ENCODE peak calls at places on chromosomes 12 and 14, in six cellular contexts. One of them, this sample, is unnamed.

GRCh38 chr14:30227871-30228270 is 300.2 kb upstream of the PRKD1 start:
- DNase-seq in SK-N-SH: no peak
- DNase-seq in mucosa of descending colon: peak; percentile 5
- DNase-seq in PC-9: peak; percentile 12
- DNase-seq in GM23338: no peak
- DNase-seq in cardiac muscle cell: no peak
- DNase-seq in this sample: no peak

GRCh38 chr12:116537149-116537904 is 21.9 kb upstream of the MAP1LC3B2 start:
- DNase-seq in SK-N-SH: no peak
- DNase-seq in mucosa of descending colon: no peak
- DNase-seq in PC-9: no peak
- DNase-seq in GM23338: peak; percentile 45
- DNase-seq in cardiac muscle cell: no peak
- DNase-seq in this sample: no peak

GRCh38 chr12:114579389-114579788 is 104.6 kb downstream of the TBX3 start:
- DNase-seq in SK-N-SH: no peak
- DNase-seq in mucosa of descending colon: no peak
- DNase-seq in PC-9: no peak
- DNase-seq in GM23338: no peak
- DNase-seq in cardiac muscle cell: no peak
- DNase-seq in this sample: no peak

GRCh38 chr12:10160659-10161386 is 11.1 kb downstream of the OLR1 start:
- DNase-seq in SK-N-SH: no peak
- DNase-seq in mucosa of descending colon: no peak
- DNase-seq in PC-9: no peak
- DNase-seq in GM23338: no peak
- DNase-seq in cardiac muscle cell: no peak
- DNase-seq in this sample: no peak

GRCh38 chr12:112285600-112286401 is 96.4 kb downstream of the HECTD4 start:
- DNase-seq in SK-N-SH: no peak
- DNase-seq in mucosa of descending colon: no peak
- DNase-seq in PC-9: no peak
- DNase-seq in GM23338: no peak
- DNase-seq in cardiac muscle cell: no peak
- DNase-seq in this sample: no peak

GRCh38 chr12:108618079-108618952 is 15.4 kb downstream of the SELPLG start:
- DNase-seq in SK-N-SH: peak; percentile 86
- DNase-seq in mucosa of descending colon: peak; percentile 86
- DNase-seq in PC-9: peak; percentile 77
- DNase-seq in GM23338: peak; percentile 95
- DNase-seq in cardiac muscle cell: peak; percentile 91
- DNase-seq in this sample: peak; percentile 79

GRCh38 chr12:16407332-16407731 is 59.9 kb downstream of the MGST1 start:
- DNase-seq in SK-N-SH: no peak
- DNase-seq in mucosa of descending colon: no peak
- DNase-seq in PC-9: no peak
- DNase-seq in GM23338: no peak
- DNase-seq in cardiac muscle cell: no peak
- DNase-seq in this sample: no peak

GRCh38 chr14:91753501-91754128 is 21.7 kb upstream of the CATSPERB start:
- DNase-seq in SK-N-SH: no peak
- DNase-seq in mucosa of descending colon: no peak
- DNase-seq in PC-9: no peak
- DNase-seq in GM23338: no peak
- DNase-seq in cardiac muscle cell: no peak
- DNase-seq in this sample: no peak

GRCh38 chr12:4143909-4144308 is 129.7 kb upstream of the CCND2 start:
- DNase-seq in SK-N-SH: no peak
- DNase-seq in mucosa of descending colon: no peak
- DNase-seq in PC-9: no peak
- DNase-seq in GM23338: peak; percentile 56
- DNase-seq in cardiac muscle cell: no peak
- DNase-seq in this sample: no peak

GRCh38 chr12:20492251-20492728 is 124.0 kb downstream of the PDE3A start:
- DNase-seq in SK-N-SH: no peak
- DNase-seq in mucosa of descending colon: no peak
- DNase-seq in PC-9: no peak
- DNase-seq in GM23338: peak; percentile 22
- DNase-seq in cardiac muscle cell: no peak
- DNase-seq in this sample: no peak

GRCh38 chr14:69880051-69880487 is 853 bp downstream of the SMOC1 start:
- DNase-seq in SK-N-SH: no peak
- DNase-seq in mucosa of descending colon: no peak
- DNase-seq in PC-9: no peak
- DNase-seq in GM23338: peak; percentile 48
- DNase-seq in cardiac muscle cell: peak; percentile 61
- DNase-seq in this sample: no peak

GRCh38 chr12:66041651-66042363 is 88.7 kb downstream of the LLPH start:
- DNase-seq in SK-N-SH: no peak
- DNase-seq in mucosa of descending colon: no peak
- DNase-seq in PC-9: no peak
- DNase-seq in GM23338: no peak
- DNase-seq in cardiac muscle cell: no peak
- DNase-seq in this sample: no peak

GRCh38 chr14:71414631-71415403 is 507.6 kb downstream of the PCNX1 start:
- DNase-seq in SK-N-SH: peak; percentile 39
- DNase-seq in mucosa of descending colon: no peak
- DNase-seq in PC-9: no peak
- DNase-seq in GM23338: no peak
- DNase-seq in cardiac muscle cell: no peak
- DNase-seq in this sample: no peak

GRCh38 chr12:105920161-105920684 is 218.5 kb downstream of the NUAK1 start:
- DNase-seq in SK-N-SH: peak; percentile 48
- DNase-seq in mucosa of descending colon: no peak
- DNase-seq in PC-9: no peak
- DNase-seq in GM23338: no peak
- DNase-seq in cardiac muscle cell: peak; percentile 18
- DNase-seq in this sample: no peak

GRCh38 chr12:130830246-130830551 is 8.9 kb downstream of the STX2 start:
- DNase-seq in SK-N-SH: no peak
- DNase-seq in mucosa of descending colon: no peak
- DNase-seq in PC-9: no peak
- DNase-seq in GM23338: no peak
- DNase-seq in cardiac muscle cell: no peak
- DNase-seq in this sample: no peak

GRCh38 chr12:4824415-4824814 is 85.3 kb upstream of the KCNA1 start:
- DNase-seq in SK-N-SH: no peak
- DNase-seq in mucosa of descending colon: no peak
- DNase-seq in PC-9: no peak
- DNase-seq in GM23338: no peak
- DNase-seq in cardiac muscle cell: no peak
- DNase-seq in this sample: no peak

GRCh38 chr12:53806689-53807088 is 54.9 kb upstream of the CISTR start:
- DNase-seq in SK-N-SH: no peak
- DNase-seq in mucosa of descending colon: no peak
- DNase-seq in PC-9: no peak
- DNase-seq in GM23338: no peak
- DNase-seq in cardiac muscle cell: no peak
- DNase-seq in this sample: no peak

GRCh38 chr12:15589328-15590032 is 199.7 kb downstream of the EPS8 start:
- DNase-seq in SK-N-SH: no peak
- DNase-seq in mucosa of descending colon: no peak
- DNase-seq in PC-9: no peak
- DNase-seq in GM23338: no peak
- DNase-seq in cardiac muscle cell: no peak
- DNase-seq in this sample: no peak

GRCh38 chr14:55327179-55327578 is 56.0 kb downstream of the FBXO34 start:
- DNase-seq in SK-N-SH: no peak
- DNase-seq in mucosa of descending colon: no peak
- DNase-seq in PC-9: no peak
- DNase-seq in GM23338: no peak
- DNase-seq in cardiac muscle cell: no peak
- DNase-seq in this sample: no peak

GRCh38 chr14:103091041-103091882 is 3.3 kb upstream of the EXOC3L4 start:
- DNase-seq in SK-N-SH: peak; percentile 94
- DNase-seq in mucosa of descending colon: peak; percentile 80
- DNase-seq in PC-9: peak; percentile 85
- DNase-seq in GM23338: peak; percentile 70
- DNase-seq in cardiac muscle cell: peak; percentile 73
- DNase-seq in this sample: peak; percentile 61
- H3K4me3 ChIP-seq in SK-N-SH: peak overlapping the region; percentile 33
- H3K4me3 ChIP-seq in mucosa of descending colon: no peak overlapping the region
- H3K4me3 ChIP-seq in PC-9: peak overlapping the region; percentile 56
- H3K4me3 ChIP-seq in GM23338: peak overlapping the region; percentile 58
- H3K4me3 ChIP-seq in cardiac muscle cell: peak overlapping the region; percentile 21
- H3K4me3 ChIP-seq in this sample: peak overlapping the region; percentile 22

GRCh38 chr12:5873341-5873919 is 71.6 kb downstream of the ANO2 start:
- DNase-seq in SK-N-SH: no peak
- DNase-seq in mucosa of descending colon: no peak
- DNase-seq in PC-9: no peak
- DNase-seq in GM23338: peak; percentile 39
- DNase-seq in cardiac muscle cell: no peak
- DNase-seq in this sample: no peak

GRCh38 chr12:5870183-5870582 is 74.9 kb downstream of the ANO2 start:
- DNase-seq in SK-N-SH: no peak
- DNase-seq in mucosa of descending colon: no peak
- DNase-seq in PC-9: no peak
- DNase-seq in GM23338: no peak
- DNase-seq in cardiac muscle cell: no peak
- DNase-seq in this sample: no peak

GRCh38 chr12:5871741-5872140 is 73.3 kb downstream of the ANO2 start:
- DNase-seq in SK-N-SH: no peak
- DNase-seq in mucosa of descending colon: no peak
- DNase-seq in PC-9: no peak
- DNase-seq in GM23338: no peak
- DNase-seq in cardiac muscle cell: no peak
- DNase-seq in this sample: no peak

GRCh38 chr12:5874514-5874913 is 70.5 kb downstream of the ANO2 start:
- DNase-seq in SK-N-SH: no peak
- DNase-seq in mucosa of descending colon: no peak
- DNase-seq in PC-9: no peak
- DNase-seq in GM23338: no peak
- DNase-seq in cardiac muscle cell: no peak
- DNase-seq in this sample: no peak

DNA sequence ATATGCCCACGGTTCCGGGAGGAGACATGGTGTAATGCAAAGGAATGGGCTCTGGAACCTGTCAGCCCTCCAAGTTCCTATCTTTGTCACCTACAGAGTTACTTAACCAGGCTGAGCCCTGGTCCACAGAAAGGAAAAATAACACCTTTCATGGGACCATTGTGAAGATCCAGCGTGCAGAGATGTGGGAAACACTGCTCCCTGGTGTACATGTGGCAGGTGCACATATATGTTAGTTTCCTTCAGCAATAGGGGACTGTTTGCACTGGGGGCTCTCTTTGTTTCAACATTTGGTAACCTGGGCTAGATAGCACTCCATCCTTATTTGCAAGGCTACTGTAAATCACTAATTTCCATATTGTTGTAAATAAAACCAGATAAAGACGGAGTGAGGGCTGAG is 72.3 kb downstream of the ANO2 start:
- DNase-seq in SK-N-SH: no peak
- DNase-seq in mucosa of descending colon: peak; percentile 2
- DNase-seq in PC-9: no peak
- DNase-seq in GM23338: peak; percentile 21
- DNase-seq in cardiac muscle cell: peak; percentile 36
- DNase-seq in this sample: no peak
- TF ChIP-seq CTCF in SK-N-SH: peak; percentile 32
- TF ChIP-seq CTCF in mucosa of descending colon: no peak
- TF ChIP-seq CTCF in PC-9: no peak
- TF ChIP-seq CTCF in GM23338: peak; percentile 26
- TF ChIP-seq CTCF in cardiac muscle cell: no peak
- TF ChIP-seq CTCF in this sample: no peak

DNA sequence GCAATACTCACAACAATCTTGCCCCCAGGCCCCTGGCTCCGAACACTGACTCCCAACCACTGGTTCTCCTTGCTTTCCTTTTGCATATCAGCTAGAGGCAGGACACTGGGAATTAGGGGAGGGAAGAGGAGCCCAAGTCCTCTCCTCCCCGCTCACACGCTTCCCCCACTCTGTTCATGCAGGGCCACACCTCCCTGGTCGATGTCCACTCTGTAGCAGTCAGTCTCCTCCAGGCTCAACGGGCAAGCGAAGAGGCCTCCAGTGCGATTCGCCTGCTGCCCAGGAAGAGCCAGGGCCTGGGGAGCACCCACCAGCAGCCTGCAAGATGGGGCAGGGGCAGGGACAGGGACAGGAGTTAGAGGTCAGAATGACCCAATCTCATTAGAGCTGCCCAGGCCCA is 4.8 kb downstream of the ITGA7 start:
- DNase-seq in SK-N-SH: no peak
- DNase-seq in mucosa of descending colon: no peak
- DNase-seq in PC-9: no peak
- DNase-seq in GM23338: no peak
- DNase-seq in cardiac muscle cell: no peak
- DNase-seq in this sample: no peak
- H3K4me1 ChIP-seq in SK-N-SH: peaks cover 11% of the 10 kb centered on the region
- H3K4me1 ChIP-seq in mucosa of descending colon: peaks cover 6% of the 10 kb centered on the region
- H3K4me1 ChIP-seq in PC-9: no peaks in the 10 kb centered on the region
- H3K4me1 ChIP-seq in GM23338: peaks cover 16% of the 10 kb centered on the region
- H3K4me1 ChIP-seq in cardiac muscle cell: peaks cover 20% of the 10 kb centered on the region
- H3K4me1 ChIP-seq in this sample: no peaks in the 10 kb centered on the region

GRCh38 chr12:80912906-80913769 is 24.6 kb downstream of the LIN7A start:
- DNase-seq in SK-N-SH: no peak
- DNase-seq in mucosa of descending colon: no peak
- DNase-seq in PC-9: no peak
- DNase-seq in GM23338: no peak
- DNase-seq in cardiac muscle cell: peak; percentile 5
- DNase-seq in this sample: no peak
- H3K4me3 ChIP-seq in SK-N-SH: no peak overlapping the region
- H3K4me3 ChIP-seq in mucosa of descending colon: no peak overlapping the region
- H3K4me3 ChIP-seq in PC-9: no peak overlapping the region
- H3K4me3 ChIP-seq in GM23338: no peak overlapping the region
- H3K4me3 ChIP-seq in cardiac muscle cell: no peak overlapping the region
- H3K4me3 ChIP-seq in this sample: no peak overlapping the region

DNA sequence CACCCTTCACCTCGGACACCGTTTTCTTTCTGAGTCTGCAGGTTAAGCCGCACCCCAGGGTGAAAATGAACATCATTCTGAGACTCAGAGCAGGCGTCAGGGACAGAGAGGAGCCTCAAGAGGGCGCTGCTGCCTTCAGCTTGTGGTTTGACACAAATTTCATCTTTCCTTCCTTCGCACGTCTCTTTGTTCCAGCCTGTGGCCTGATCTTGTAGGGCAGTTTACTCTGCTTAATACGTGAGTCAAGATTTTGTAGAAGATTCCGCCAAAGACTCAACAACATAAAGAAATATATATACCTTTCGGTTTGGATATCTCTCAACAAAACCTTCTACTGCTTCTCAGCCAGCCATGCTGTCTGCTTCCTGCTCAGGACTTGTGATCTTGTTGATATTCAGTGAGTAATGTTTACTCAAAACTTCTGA is 329.3 kb upstream of the OR4E1 start:
- DNase-seq in SK-N-SH: no peak
- DNase-seq in mucosa of descending colon: peak; percentile 36
- DNase-seq in PC-9: peak; percentile 14
- DNase-seq in GM23338: peak; percentile 87
- DNase-seq in cardiac muscle cell: peak; percentile 28
- DNase-seq in this sample: no peak
- TF ChIP-seq CTCF in SK-N-SH: peak; percentile 54
- TF ChIP-seq CTCF in mucosa of descending colon: no peak
- TF ChIP-seq CTCF in PC-9: peak; percentile 45
- TF ChIP-seq CTCF in GM23338: peak; percentile 86
- TF ChIP-seq CTCF in cardiac muscle cell: no peak
- TF ChIP-seq CTCF in this sample: no peak